ENCODE peak calls at places on chromosomes 11 and 22, in six cellular contexts. U is endothelial cell of umbilical vein; H is spleen; Q is colonic mucosa; T is stomach; E is CD4-positive, alpha-beta T cell. J is an unnamed sample.

GRCh38 chr11:14520902-14521151 is 641 bp upstream of the PSMA1 start:
- DNase-seq in H (no peak), Q (no peak), U (no peak), T (no peak), E (no peak), J (no peak)

GRCh38 chr11:2393941-2394817 is 6.4 kb upstream of the TSSC4 start:
- DNase-seq in Q (no peak), U (no peak), T (no peak), H (peak), E (no peak), J (peak)

GRCh38 chr11:76695767-76696166 is 25.2 kb upstream of the LRRC32 start:
- DNase-seq in H (no peak), T (no peak), E (no peak), U (no peak), Q (no peak), J (no peak)

GRCh38 chr11:74069146-74070046 is 60.5 kb upstream of the UCP3 start:
- DNase-seq in T (peak), E (no peak), Q (no peak), U (no peak), H (no peak), J (peak)

GRCh38 chr22:36548606-36549005 is 19.6 kb upstream of the EIF3D start:
- DNase-seq in T (no peak), E (no peak), Q (no peak), U (no peak), H (no peak), J (no peak)

GRCh38 chr11:128806496-128807261 is 60.4 kb downstream of the KCNJ1 start:
- DNase-seq in T (no peak), Q (no peak), E (no peak), U (no peak), H (no peak), J (no peak)

GRCh38 chr22:47663615-47664605 is 901.5 kb downstream of the TBC1D22A start:
- DNase-seq in Q (no peak), T (no peak), E (no peak), H (no peak), U (no peak), J (no peak)

GRCh38 chr22:37776639-37777005 is 31.1 kb upstream of the GCAT start:
- DNase-seq in T (no peak), H (no peak), U (no peak), Q (no peak), E (no peak), J (no peak)

GRCh38 chr11:121958323-121958977 is 157.6 kb downstream of the BLID start:
- DNase-seq in Q (no peak), T (no peak), H (no peak), U (no peak), E (no peak), J (no peak)

GRCh38 chr11:31995525-31996123 is 95.2 kb upstream of the RCN1 start:
- DNase-seq in H (no peak), E (peak), Q (no peak), T (no peak), U (peak), J (no peak)

GRCh38 chr11:34570584-34570983 is 50.3 kb upstream of the EHF start:
- DNase-seq in E (no peak), U (no peak), H (no peak), Q (no peak), T (peak), J (no peak)

GRCh38 chr11:112961146-112961668 is at the start of gene NCAM1:
- DNase-seq in U (peak), E (no peak), H (peak), Q (peak), T (peak), J (peak)

GRCh38 chr11:117232911-117233409 is 489 bp downstream of the RNF214 start:
- DNase-seq in T (no peak), H (peak), E (no peak), U (peak), Q (no peak), J (peak)

GRCh38 chr11:93608280-93608862 is 53.1 kb upstream of the CEP295 start:
- DNase-seq in Q (no peak), T (no peak), E (no peak), U (no peak), H (no peak), J (no peak)

GRCh38 chr11:33684003-33684715 is 16.5 kb downstream of the C11orf91 start:
- DNase-seq in E (no peak), U (no peak), Q (no peak), H (no peak), T (no peak), J (no peak)

GRCh38 chr22:46605117-46605516 is 15.1 kb upstream of the GRAMD4 start:
- DNase-seq in H (no peak), U (no peak), T (no peak), Q (no peak), E (no peak), J (no peak)

GRCh38 chr11:58524232-58525036 is 16.5 kb upstream of the OR5B21 start:
- DNase-seq in T (peak), U (peak), E (peak), Q (peak), H (no peak), J (peak)

GRCh38 chr22:30262917-30263741 is 3.5 kb downstream of the OSM start:
- DNase-seq in E (peak), U (peak), Q (peak), H (peak), T (peak), J (peak)

GRCh38 chr22:17501679-17502285 is 61.5 kb upstream of the SLC25A18 start:
- DNase-seq in T (no peak), E (peak), Q (peak), U (peak), H (no peak), J (peak)

GRCh38 chr11:121775276-121775675 is 322.5 kb upstream of the SORL1-AS1 start:
- DNase-seq in H (no peak), E (no peak), Q (no peak), U (no peak), T (no peak), J (no peak)

GRCh38 chr22:25068701-25069100 is 116.2 kb downstream of the KIAA1671 start:
- DNase-seq in T (no peak), E (no peak), Q (no peak), U (no peak), H (peak), J (no peak)

DNA sequence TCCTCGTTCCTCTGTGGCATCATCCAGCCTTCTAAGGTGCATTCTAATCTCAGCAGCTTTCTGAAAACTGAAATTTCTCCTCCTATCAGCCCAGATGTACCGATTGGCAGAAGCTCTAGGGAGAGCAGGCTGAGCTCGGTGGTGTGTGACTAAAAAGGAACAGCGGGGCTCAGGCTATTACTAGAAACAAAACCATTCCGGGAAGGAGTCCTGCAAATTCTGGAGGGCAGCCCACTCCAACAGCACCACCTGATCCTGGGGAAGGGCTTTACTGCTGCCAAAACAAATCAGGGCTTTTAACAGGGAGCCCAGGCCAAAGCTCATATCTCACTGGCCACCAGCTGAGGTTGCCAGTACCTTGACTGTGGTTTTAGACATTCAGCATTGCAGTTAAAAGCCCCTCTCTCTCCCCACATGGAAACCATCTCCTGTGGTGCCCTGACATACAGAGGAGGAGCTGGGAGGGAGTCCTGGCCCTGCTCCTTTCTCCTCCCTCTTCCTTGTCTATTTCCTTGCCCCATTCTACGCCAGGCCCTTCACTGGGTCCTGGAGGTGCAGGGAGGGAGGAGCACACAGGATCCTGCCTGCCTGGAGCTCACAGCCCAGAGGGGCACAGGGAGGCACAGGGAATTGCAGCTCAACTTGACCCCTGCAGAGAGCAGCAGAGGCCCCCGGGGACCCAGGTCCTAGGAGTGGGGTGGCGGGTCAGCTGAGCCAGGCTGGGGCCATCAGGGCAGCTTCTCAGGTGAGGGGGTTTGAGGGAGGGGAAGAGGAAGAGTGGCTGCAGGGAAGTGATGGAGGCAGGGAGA is 889 bp downstream of the PLAAT4 start:
- DNase-seq in H (no peak), T (peak), Q (no peak), U (peak), E (no peak), J (no peak)
- H3K27ac ChIP-seq in H (peak), T (peak), Q (peak), U (no peak), E (peak), J (peak)

GRCh38 chr11:12285106-12285505 is 92.3 kb upstream of the PARVA start:
- DNase-seq in Q (peak), U (peak), E (no peak), T (no peak), H (no peak), J (no peak)
- H3K27ac ChIP-seq in Q (no peak), U (peak), E (no peak), T (peak), H (no peak), J (no peak)

GRCh38 chr22:49931863-49932262 is 13.4 kb downstream of the CRELD2 start:
- DNase-seq in T (no peak), H (no peak), U (no peak), E (no peak), Q (no peak), J (no peak)

GRCh38 chr22:49929553-49929979 is 11.1 kb downstream of the CRELD2 start:
- DNase-seq in T (peak), H (peak), U (no peak), E (peak), Q (peak), J (no peak)

GRCh38 chr22:49928571-49929552 is 10.4 kb downstream of the CRELD2 start:
- DNase-seq in Q (no peak), E (no peak), T (no peak), H (no peak), U (no peak), J (peak)

GRCh38 chr22:49930596-49931412 is 12.4 kb downstream of the CRELD2 start:
- DNase-seq in E (peak), H (no peak), U (peak), T (peak), Q (peak), J (peak)

GRCh38 chr22:49930128-49930527 is 11.7 kb downstream of the CRELD2 start:
- DNase-seq in Q (no peak), T (no peak), E (no peak), H (no peak), U (no peak), J (peak)
- H3K27ac ChIP-seq in Q (no peak), T (no peak), E (no peak), H (peak), U (no peak), J (no peak)

GRCh38 chr22:40224702-40225101 is 47.0 kb downstream of the TNRC6B start:
- DNase-seq in Q (no peak), E (peak), H (no peak), U (no peak), T (no peak), J (no peak)

GRCh38 chr22:40218723-40219294 is 41.1 kb downstream of the TNRC6B start:
- DNase-seq in E (no peak), H (no peak), T (no peak), U (no peak), Q (peak), J (no peak)

GRCh38 chr22:40218152-40218551 is 40.4 kb downstream of the TNRC6B start:
- DNase-seq in T (no peak), Q (peak), E (no peak), U (no peak), H (no peak), J (no peak)

GRCh38 chr22:40221055-40221414 is 43.3 kb downstream of the TNRC6B start:
- DNase-seq in U (no peak), Q (no peak), E (no peak), H (no peak), T (no peak), J (no peak)

DNA sequence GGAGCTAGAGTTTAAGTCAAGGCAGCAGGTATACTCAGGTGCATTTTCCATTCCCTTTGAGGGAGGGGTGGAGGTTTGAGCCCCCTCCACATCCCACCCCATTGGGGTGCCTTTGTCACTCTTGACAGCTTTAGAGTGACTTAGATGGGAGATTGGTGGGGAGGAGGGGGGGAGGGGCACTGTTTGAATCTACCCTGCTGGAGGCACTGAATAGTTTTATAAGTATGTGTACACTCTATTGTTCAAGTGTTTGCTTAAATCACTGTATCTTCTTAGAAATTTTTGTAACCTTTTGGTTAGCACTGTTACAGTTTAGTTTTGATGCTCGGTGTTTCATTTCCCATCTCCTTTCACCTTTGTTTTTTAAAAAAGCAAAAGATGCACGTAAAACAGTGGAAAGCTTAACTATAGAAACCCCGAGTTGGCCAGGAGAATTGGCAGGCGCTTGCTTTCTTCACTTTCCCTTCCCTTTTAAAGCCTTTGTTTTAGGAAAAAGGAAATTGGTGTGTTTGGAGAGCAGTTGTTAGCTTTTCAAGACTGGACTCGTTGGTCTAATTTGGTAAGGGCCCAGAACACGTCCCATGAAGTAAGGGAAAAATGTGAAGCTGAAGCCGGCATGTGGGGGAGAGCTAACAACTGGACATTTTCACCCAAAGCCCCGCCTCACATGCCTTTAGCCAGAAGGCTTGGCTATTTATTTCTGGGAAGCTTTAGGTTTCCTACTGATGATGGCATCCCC is 42.8 kb downstream of the TNRC6B start:
- DNase-seq in Q (no peak), H (no peak), T (no peak), E (no peak), U (peak), J (no peak)
- H3K27ac ChIP-seq in Q (peak), H (peak), T (peak), E (no peak), U (peak), J (no peak)

GRCh38 chr11:68908273-68908672 is 4.6 kb downstream of the IGHMBP2 start:
- DNase-seq in T (no peak), U (no peak), H (no peak), E (no peak), Q (no peak), J (no peak)

GRCh38 chr11:68903631-68904457 is at the start of the genes IGHMBP2 and MRPL21:
- DNase-seq in E (peak), Q (peak), T (peak), U (peak), H (peak), J (peak)

GRCh38 chr11:68903288-68903630 is 373 bp downstream of the MRPL21 start:
- DNase-seq in H (peak), T (no peak), Q (no peak), E (no peak), U (no peak), J (no peak)

GRCh38 chr11:68904458-68904847 is 762 bp downstream of the IGHMBP2 start:
- DNase-seq in H (no peak), Q (peak), E (no peak), T (no peak), U (no peak), J (no peak)

DNA sequence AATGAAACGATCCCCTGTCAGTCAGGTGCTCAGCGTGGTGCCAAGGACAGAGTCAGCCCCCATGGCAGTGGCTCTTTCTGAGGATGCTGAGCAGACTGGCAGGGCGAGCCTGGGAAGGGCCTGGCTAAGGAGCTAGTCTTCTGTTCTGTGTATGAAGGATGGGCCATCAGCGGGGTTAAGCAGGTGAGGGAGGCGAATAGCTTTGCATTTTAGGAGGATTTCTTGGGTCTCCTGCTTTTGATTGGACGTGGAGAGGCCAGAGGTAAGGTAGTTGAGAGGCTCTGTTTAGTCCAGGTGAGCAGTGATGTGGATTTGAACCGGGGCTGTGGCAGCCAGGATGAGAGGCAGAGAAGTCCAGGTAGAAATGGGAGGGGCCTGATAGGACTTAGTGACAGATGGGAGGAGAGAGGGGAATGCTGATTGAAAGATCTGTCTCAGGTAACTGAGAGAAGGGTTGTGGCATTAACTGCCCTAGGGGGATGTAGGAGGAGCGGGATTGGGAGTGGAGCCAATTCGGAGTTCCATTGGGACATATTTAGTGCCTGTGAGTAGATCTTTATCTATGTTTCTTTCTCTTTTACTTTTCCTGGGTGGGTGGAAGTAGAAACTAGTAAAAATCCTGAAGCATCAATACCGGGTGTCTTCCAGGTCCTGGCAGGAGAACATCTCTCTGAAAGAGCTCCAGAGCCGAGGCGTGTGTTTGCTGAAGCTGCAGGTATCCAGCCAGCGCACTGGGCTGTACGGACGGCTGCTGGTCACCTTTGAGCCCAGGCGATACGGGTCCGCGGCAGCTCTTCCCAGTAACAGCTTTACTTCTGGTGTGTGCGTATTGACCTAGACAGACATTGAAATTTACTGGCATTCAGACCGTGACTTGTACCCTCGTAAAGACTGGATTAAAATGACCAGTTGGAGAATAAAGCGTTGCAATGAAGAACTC is 2.0 kb downstream of the IGHMBP2 start:
- DNase-seq in E (no peak), T (no peak), Q (no peak), U (no peak), H (no peak), J (no peak)
- H3K27ac ChIP-seq in E (no peak), T (no peak), Q (no peak), U (no peak), H (no peak), J (no peak)

J was measured in pancreas.